ENCODE peak calls at places on chromosomes 3 and 15, in ten cellular contexts. T is CD8-positive, alpha-beta memory T cell; K is Peyer's patch; L is transverse colon; S is CD4-positive, CD25-positive, alpha-beta regulatory T cell; B is cardiac muscle cell; Y is upper lobe of right lung; W is psoas muscle; D is AG04450; N is mesenchymal stem cell. P is an unnamed sample.

GRCh38 chr3:53196575-53197407 is 35.8 kb downstream of the PRKCD start:
- DNase-seq in N (peak), D (no peak), S (no peak), T (peak), K (peak), W (no peak), L (peak), Y (no peak), B (peak), P (peak)

GRCh38 chr3:8239718-8240698 is 261.6 kb upstream of the LMCD1 start:
- DNase-seq in Y (no peak), S (peak), K (no peak), B (peak), W (no peak), T (no peak), L (peak), D (peak), N (peak), P (no peak)

GRCh38 chr15:82944840-82945239 is 7.7 kb downstream of the HOMER2 start:
- DNase-seq in S (no peak), N (no peak), Y (no peak), B (no peak), L (no peak), K (no peak), W (no peak), T (no peak), D (no peak), P (no peak)

GRCh38 chr15:25712961-25713355 is 150.2 kb downstream of the ATP10A start:
- DNase-seq in L (no peak), B (no peak), N (no peak), Y (peak), K (no peak), S (no peak), W (no peak), D (no peak), T (no peak), P (no peak)

GRCh38 chr3:145188079-145188785 is 972.8 kb downstream of the PLOD2 start:
- DNase-seq in T (no peak), N (no peak), D (no peak), B (peak), L (no peak), Y (no peak), K (no peak), W (no peak), S (no peak), P (no peak)

GRCh38 chr3:98780343-98780742 is 17.2 kb downstream of the ST3GAL6 start:
- DNase-seq in Y (no peak), S (no peak), L (no peak), D (no peak), W (no peak), B (no peak), N (peak), T (no peak), K (no peak), P (no peak)

GRCh38 chr3:119469378-119470189 is 821 bp downstream of the POGLUT1 start:
- DNase-seq in K (no peak), N (peak), B (no peak), D (no peak), W (no peak), L (no peak), Y (no peak), S (no peak), T (no peak), P (no peak)

GRCh38 chr3:131658115-131658514 is 155.3 kb upstream of the MRPL3 start:
- DNase-seq in N (no peak), S (no peak), W (no peak), B (no peak), T (no peak), Y (no peak), D (no peak), K (no peak), L (no peak), P (no peak)

GRCh38 chr3:157093096-157093495 is 66.9 kb downstream of the CCNL1 start:
- DNase-seq in T (no peak), L (no peak), D (no peak), B (no peak), K (no peak), W (no peak), N (no peak), Y (no peak), S (no peak), P (no peak)

GRCh38 chr3:165895919-165896318 is 58.7 kb upstream of the BCHE start:
- DNase-seq in L (no peak), W (no peak), K (no peak), Y (no peak), S (no peak), N (peak), T (no peak), B (peak), D (no peak), P (no peak)

GRCh38 chr3:18443670-18444596 is 18.8 kb upstream of the SATB1 start:
- DNase-seq in B (peak), S (no peak), N (no peak), T (no peak), K (peak), L (peak), Y (peak), D (no peak), W (peak), P (no peak)

GRCh38 chr3:18441521-18441920 is 16.4 kb upstream of the SATB1 start:
- DNase-seq in K (no peak), L (no peak), N (no peak), W (no peak), B (no peak), S (no peak), Y (no peak), T (no peak), D (no peak), P (no peak)

GRCh38 chr3:18444597-18445420 is 19.7 kb upstream of the SATB1 start:
- DNase-seq in N (peak), B (peak), T (peak), L (peak), D (no peak), K (peak), W (peak), S (peak), Y (peak), P (peak)

GRCh38 chr3:18445421-18446066 is 20.4 kb upstream of the SATB1 start:
- DNase-seq in B (no peak), N (no peak), K (peak), T (peak), D (no peak), W (no peak), L (peak), S (peak), Y (no peak), P (no peak)

GRCh38 chr3:18442743-18443669 is 17.9 kb upstream of the SATB1 start:
- DNase-seq in W (no peak), Y (no peak), L (no peak), N (no peak), D (no peak), K (no peak), S (no peak), T (no peak), B (no peak), P (no peak)
- H3K4me3 ChIP-seq in W (peak), Y (peak), L (peak), N (peak), D (no peak), K (peak), S (peak), T (peak), B (peak), P (no peak)

DNA sequence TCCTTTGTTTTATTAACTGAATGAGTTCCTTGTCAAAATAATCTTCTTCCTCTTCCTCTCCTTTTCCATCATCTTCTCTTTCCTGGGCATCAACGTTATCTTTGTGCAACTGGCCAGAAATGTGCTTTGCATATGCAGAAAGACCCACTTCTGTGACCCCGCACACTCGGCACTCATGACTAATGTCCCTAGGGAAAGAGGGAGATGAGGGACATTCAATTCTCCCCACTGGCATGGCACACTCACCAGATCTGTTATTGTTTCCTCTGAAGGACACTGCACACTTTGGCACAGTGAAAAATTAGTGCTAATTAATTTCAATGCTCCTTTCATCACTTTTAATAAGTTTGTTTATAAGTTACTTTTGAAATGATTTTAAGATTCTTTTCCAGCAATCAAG is 34.0 kb downstream of the ZNF106 start:
- DNase-seq in B (no peak), D (no peak), K (no peak), S (no peak), T (no peak), Y (no peak), L (no peak), N (peak), W (no peak), P (peak)
- H3K27ac ChIP-seq in B (peak), D (peak), K (peak), S (no peak), T (no peak), Y (peak), L (peak), N (peak), W (peak), P (peak)

GRCh38 chr3:94291686-94292085 is 228.8 kb downstream of the NSUN3 start:
- DNase-seq in N (no peak), T (no peak), S (no peak), W (no peak), Y (no peak), D (no peak), B (no peak), K (no peak), L (no peak), P (no peak)

GRCh38 chr3:94293793-94294195 is 230.9 kb downstream of the NSUN3 start:
- DNase-seq in Y (no peak), D (no peak), L (no peak), N (no peak), S (no peak), K (no peak), B (no peak), W (no peak), T (no peak), P (no peak)

GRCh38 chr3:94294806-94295205 is 231.9 kb downstream of the NSUN3 start:
- DNase-seq in D (no peak), K (no peak), T (no peak), W (no peak), L (no peak), N (no peak), B (no peak), S (no peak), Y (no peak), P (no peak)

GRCh38 chr3:94292151-94292550 is 229.3 kb downstream of the NSUN3 start:
- DNase-seq in W (no peak), S (no peak), T (no peak), L (no peak), K (no peak), N (no peak), D (no peak), Y (no peak), B (no peak), P (no peak)
- H3K4me3 ChIP-seq in W (no peak), S (no peak), T (no peak), L (no peak), K (no peak), N (no peak), D (no peak), Y (no peak), B (no peak), P (no peak)

GRCh38 chr15:60720084-60720483 is 241.1 kb upstream of the ICE2 start:
- DNase-seq in Y (no peak), W (no peak), L (no peak), B (no peak), T (no peak), N (no peak), S (no peak), D (no peak), K (no peak), P (no peak)

GRCh38 chr15:60720493-60721231 is 241.7 kb upstream of the ICE2 start:
- DNase-seq in L (no peak), Y (no peak), T (no peak), W (no peak), B (no peak), K (no peak), N (peak), D (no peak), S (no peak), P (peak)

GRCh38 chr15:60722328-60723112 is 243.6 kb upstream of the ICE2 start:
- DNase-seq in S (no peak), K (no peak), L (no peak), T (no peak), W (no peak), N (peak), Y (no peak), B (no peak), D (no peak), P (no peak)

GRCh38 chr15:60721232-60721576 is 242.3 kb upstream of the ICE2 start:
- DNase-seq in W (no peak), L (no peak), N (no peak), Y (no peak), D (no peak), B (no peak), S (no peak), K (no peak), T (no peak), P (no peak)

DNA sequence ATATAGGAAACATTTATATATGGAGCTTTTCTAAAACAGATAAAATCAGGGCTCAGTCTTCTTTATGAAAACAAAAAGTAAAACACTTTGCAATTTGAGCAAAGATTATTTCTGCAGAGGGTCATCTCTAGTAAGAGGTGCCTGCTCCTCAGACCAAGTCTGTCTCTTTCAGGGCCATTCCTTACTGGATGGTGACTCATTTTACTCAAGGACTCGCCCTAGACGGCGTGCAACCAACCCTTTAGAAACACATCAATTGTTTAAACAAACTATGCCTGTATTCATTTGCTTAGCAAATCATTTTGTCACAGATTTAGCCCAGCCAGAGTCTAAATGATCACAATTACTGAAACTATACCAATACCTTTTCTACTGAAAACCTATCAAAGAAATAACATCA is 242.8 kb upstream of the ICE2 start:
- DNase-seq in D (peak), T (no peak), N (peak), K (no peak), W (no peak), B (no peak), S (no peak), L (no peak), Y (no peak), P (peak)
- H3K27ac ChIP-seq in D (no peak), T (no peak), N (no peak), K (peak), W (no peak), B (no peak), S (peak), L (no peak), Y (no peak), P (peak)

GRCh38 chr3:155912090-155912489 is 41.6 kb downstream of the GMPS start:
- DNase-seq in Y (no peak), W (no peak), D (no peak), B (no peak), T (no peak), S (no peak), K (no peak), L (no peak), N (no peak), P (no peak)

GRCh38 chr3:155908605-155909004 is 38.2 kb downstream of the GMPS start:
- DNase-seq in L (no peak), N (no peak), W (no peak), B (no peak), Y (no peak), K (no peak), T (no peak), S (no peak), D (no peak), P (no peak)

GRCh38 chr3:155912574-155913190 is 42.2 kb downstream of the GMPS start:
- DNase-seq in W (no peak), D (no peak), S (no peak), K (no peak), B (no peak), Y (no peak), L (no peak), T (no peak), N (no peak), P (peak)

GRCh38 chr3:155908086-155908485 is 37.6 kb downstream of the GMPS start:
- DNase-seq in K (no peak), N (no peak), T (no peak), S (no peak), D (no peak), B (no peak), L (no peak), Y (no peak), W (no peak), P (no peak)
- H3K4me3 ChIP-seq in K (no peak), N (no peak), T (no peak), S (peak), D (no peak), B (no peak), L (no peak), Y (no peak), W (no peak), P (no peak)

GRCh38 chr3:72317491-72317890 is 530.8 kb downstream of the SHQ1 start:
- DNase-seq in T (no peak), D (no peak), K (no peak), S (no peak), B (no peak), L (no peak), W (no peak), Y (no peak), N (no peak), P (no peak)
- H3K27ac ChIP-seq in T (no peak), D (no peak), K (no peak), S (no peak), B (no peak), L (peak), W (no peak), Y (no peak), N (no peak), P (no peak)

GRCh38 chr3:24830230-24831152 is 335.8 kb upstream of the THRB start:
- DNase-seq in Y (peak), N (no peak), T (no peak), W (peak), B (peak), D (no peak), K (no peak), L (peak), S (no peak), P (no peak)
- H3K4me3 ChIP-seq in Y (peak), N (peak), T (no peak), W (peak), B (peak), D (no peak), K (peak), L (peak), S (no peak), P (peak)

DNA sequence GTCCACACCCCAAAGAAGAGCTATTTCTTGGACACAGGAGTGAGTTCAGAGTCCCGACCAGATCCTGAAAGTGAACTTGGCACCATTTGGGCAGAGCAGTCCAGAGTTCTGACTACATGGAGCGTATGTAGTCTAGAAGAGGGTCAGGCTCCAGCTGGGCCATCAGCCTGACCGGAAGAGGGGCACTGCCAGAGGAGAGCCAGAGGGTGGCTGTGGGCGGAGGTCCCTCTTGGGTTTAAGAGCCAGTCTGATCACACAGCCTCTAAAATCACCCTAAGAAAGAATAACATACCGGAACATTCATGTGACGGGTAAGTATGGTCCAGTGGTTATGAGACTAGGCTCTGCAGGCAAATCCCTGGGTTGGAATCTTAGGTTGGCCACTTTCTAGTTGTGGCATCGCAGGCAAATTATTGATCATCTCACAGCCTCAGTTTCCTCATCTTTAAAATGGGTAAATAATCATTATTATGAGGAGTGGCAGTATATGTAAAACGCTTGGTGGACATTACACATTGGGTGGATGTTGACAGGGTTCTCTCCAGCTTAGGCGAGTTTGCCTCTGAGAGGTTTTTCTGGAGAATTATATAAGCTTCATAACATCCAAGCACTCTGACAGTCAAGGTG is 2.1 kb upstream of the RAP2B start:
- DNase-seq in D (no peak), K (no peak), Y (no peak), T (no peak), L (no peak), W (no peak), B (no peak), S (no peak), N (no peak), P (no peak)
- H3K27ac ChIP-seq in D (peak), K (peak), Y (peak), T (peak), L (peak), W (peak), B (peak), S (peak), N (peak), P (peak)

GRCh38 chr3:18426597-18426996 is 1.5 kb upstream of the SATB1 start:
- DNase-seq in S (no peak), D (no peak), L (no peak), T (no peak), K (no peak), B (no peak), N (no peak), Y (no peak), W (no peak), P (no peak)
- H3K4me3 ChIP-seq in S (peak), D (no peak), L (no peak), T (no peak), K (peak), B (peak), N (no peak), Y (peak), W (peak), P (no peak)

DNA sequence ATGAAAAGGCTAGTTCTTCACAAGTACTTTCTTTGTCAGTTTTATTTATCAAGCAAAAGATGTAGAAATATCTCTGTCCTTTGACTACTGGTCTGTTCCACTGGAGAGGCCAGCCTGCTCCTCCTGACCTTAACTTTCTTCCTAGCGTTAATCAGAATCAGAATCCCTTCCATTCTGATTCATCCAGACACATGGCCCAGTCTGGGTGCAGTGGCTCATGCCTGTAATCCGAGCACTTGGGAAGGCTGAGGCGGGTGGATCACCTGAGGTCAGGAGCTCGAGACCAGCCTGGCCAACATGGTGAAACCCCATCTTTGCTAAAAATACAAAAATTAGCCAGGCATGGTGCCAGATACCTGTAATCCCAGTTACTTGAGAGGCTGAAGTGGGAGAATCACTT is 32.0 kb upstream of the MANF start:
- DNase-seq in B (no peak), Y (no peak), D (no peak), N (no peak), S (no peak), K (no peak), L (no peak), W (no peak), T (no peak), P (no peak)
- H3K27ac ChIP-seq in B (no peak), Y (no peak), D (no peak), N (no peak), S (no peak), K (no peak), L (no peak), W (no peak), T (no peak), P (no peak)